ENCODE peak calls at places on chromosome X, in eight cellular contexts. One of them, this sample, is unnamed.

GRCh38 chrX:30141966-30142365 is 73.4 kb upstream of the MAGEB2 start:
- DNase-seq in IMR-90: peak; percentile 59
- DNase-seq in H1: no peak
- DNase-seq in A549: peak; percentile 62
- DNase-seq in HepG2: peak; percentile 27
- DNase-seq in HCT116: peak; percentile 43
- DNase-seq in K562: peak; percentile 31
- DNase-seq in GM12878: no peak
- DNase-seq in this sample: peak; percentile 37

GRCh38 chrX:88886908-88887307 is 139.9 kb downstream of the CPXCR1 start:
- DNase-seq in IMR-90: no peak
- DNase-seq in H1: peak; percentile 28
- DNase-seq in A549: peak; percentile 38
- DNase-seq in HepG2: peak; percentile 68
- DNase-seq in HCT116: no peak
- DNase-seq in K562: no peak
- DNase-seq in GM12878: no peak
- DNase-seq in this sample: no peak

GRCh38 chrX:3184176-3184930 is 143.1 kb downstream of the ARSF start:
- DNase-seq in IMR-90: peak; percentile 94
- DNase-seq in H1: no peak
- DNase-seq in A549: no peak
- DNase-seq in HepG2: peak; percentile 73
- DNase-seq in HCT116: no peak
- DNase-seq in K562: no peak
- DNase-seq in GM12878: no peak
- DNase-seq in this sample: no peak

GRCh38 chrX:997631-998137 is 214.8 kb downstream of the CRLF2 start:
- DNase-seq in IMR-90: no peak
- DNase-seq in H1: peak; percentile 64
- DNase-seq in A549: no peak
- DNase-seq in HepG2: no peak
- DNase-seq in HCT116: no peak
- DNase-seq in K562: no peak
- DNase-seq in GM12878: peak; percentile 40
- DNase-seq in this sample: no peak

GRCh38 chrX:118736394-118737010 is 9.1 kb downstream of the IL13RA1 start:
- DNase-seq in IMR-90: no peak
- DNase-seq in H1: no peak
- DNase-seq in A549: no peak
- DNase-seq in HepG2: no peak
- DNase-seq in HCT116: no peak
- DNase-seq in K562: no peak
- DNase-seq in GM12878: no peak
- DNase-seq in this sample: no peak

GRCh38 chrX:113470166-113470565 is 629.5 kb upstream of the AMOT start:
- DNase-seq in IMR-90: no peak
- DNase-seq in H1: no peak
- DNase-seq in A549: no peak
- DNase-seq in HepG2: no peak
- DNase-seq in HCT116: no peak
- DNase-seq in K562: no peak
- DNase-seq in GM12878: no peak
- DNase-seq in this sample: no peak

GRCh38 chrX:115367455-115367854 is 77.9 kb downstream of the LUZP4 start:
- DNase-seq in IMR-90: peak; percentile 56
- DNase-seq in H1: no peak
- DNase-seq in A549: no peak
- DNase-seq in HepG2: no peak
- DNase-seq in HCT116: no peak
- DNase-seq in K562: no peak
- DNase-seq in GM12878: no peak
- DNase-seq in this sample: no peak

GRCh38 chrX:112048707-112049106 is 33.9 kb downstream of the TRPC5 start:
- DNase-seq in IMR-90: no peak
- DNase-seq in H1: no peak
- DNase-seq in A549: no peak
- DNase-seq in HepG2: no peak
- DNase-seq in HCT116: no peak
- DNase-seq in K562: no peak
- DNase-seq in GM12878: no peak
- DNase-seq in this sample: no peak

GRCh38 chrX:132751043-132751690 is 207.3 kb downstream of the HS6ST2 start:
- DNase-seq in IMR-90: no peak
- DNase-seq in H1: no peak
- DNase-seq in A549: no peak
- DNase-seq in HepG2: no peak
- DNase-seq in HCT116: no peak
- DNase-seq in K562: no peak
- DNase-seq in GM12878: no peak
- DNase-seq in this sample: no peak

GRCh38 chrX:139192386-139192961 is 338.1 kb upstream of the F9 start:
- DNase-seq in IMR-90: no peak
- DNase-seq in H1: no peak
- DNase-seq in A549: no peak
- DNase-seq in HepG2: no peak
- DNase-seq in HCT116: no peak
- DNase-seq in K562: no peak
- DNase-seq in GM12878: no peak
- DNase-seq in this sample: no peak

GRCh38 chrX:48511561-48511960 is 2.8 kb downstream of the PORCN start:
- DNase-seq in IMR-90: no peak
- DNase-seq in H1: peak; percentile 43
- DNase-seq in A549: peak; percentile 36
- DNase-seq in HepG2: no peak
- DNase-seq in HCT116: no peak
- DNase-seq in K562: no peak
- DNase-seq in GM12878: no peak
- DNase-seq in this sample: peak; percentile 45

GRCh38 chrX:14915596-14915995 is 42.4 kb downstream of the MOSPD2 start:
- DNase-seq in IMR-90: peak; percentile 13
- DNase-seq in H1: no peak
- DNase-seq in A549: no peak
- DNase-seq in HepG2: no peak
- DNase-seq in HCT116: no peak
- DNase-seq in K562: no peak
- DNase-seq in GM12878: no peak
- DNase-seq in this sample: no peak

GRCh38 chrX:45300638-45301037 is 100.0 kb upstream of the DIPK2B start:
- DNase-seq in IMR-90: no peak
- DNase-seq in H1: no peak
- DNase-seq in A549: no peak
- DNase-seq in HepG2: no peak
- DNase-seq in HCT116: no peak
- DNase-seq in K562: no peak
- DNase-seq in GM12878: no peak
- DNase-seq in this sample: no peak

DNA sequence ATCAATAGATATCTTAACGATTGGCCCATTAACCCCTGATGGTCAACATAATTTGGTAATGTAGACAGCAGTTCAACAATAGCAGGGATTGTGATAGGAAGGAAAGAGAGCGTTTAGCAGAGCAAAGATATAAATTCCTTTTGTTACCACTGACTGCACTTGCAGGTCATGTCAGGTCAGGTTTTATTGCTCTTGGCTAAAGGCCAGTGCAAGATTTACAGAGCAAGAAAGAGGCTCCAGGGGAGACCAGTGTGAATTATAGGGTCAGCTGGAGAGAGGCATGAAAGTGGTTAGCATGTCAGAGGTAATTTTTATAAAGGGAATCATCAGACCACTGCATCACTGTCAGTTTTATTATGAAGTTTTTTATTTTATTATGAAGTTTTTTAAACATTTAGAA is 94.9 kb upstream of the DIPK2B start:
- DNase-seq in IMR-90: peak; percentile 36
- DNase-seq in H1: no peak
- DNase-seq in A549: peak; percentile 52
- DNase-seq in HepG2: peak; percentile 35
- DNase-seq in HCT116: peak; percentile 3
- DNase-seq in K562: no peak
- DNase-seq in GM12878: no peak
- DNase-seq in this sample: no peak
- TF ChIP-seq RAD21 in IMR-90: no peak
- TF ChIP-seq RAD21 in H1: no peak
- TF ChIP-seq RAD21 in A549: no peak
- TF ChIP-seq RAD21 in HepG2: no peak
- TF ChIP-seq RAD21 in HCT116: no peak
- TF ChIP-seq RAD21 in K562: no peak
- TF ChIP-seq RAD21 in GM12878: no peak
- TF ChIP-seq RAD21 in this sample: no peak

GRCh38 chrX:22093550-22093949 is 61.4 kb downstream of the PHEX start:
- DNase-seq in IMR-90: no peak
- DNase-seq in H1: no peak
- DNase-seq in A549: no peak
- DNase-seq in HepG2: no peak
- DNase-seq in HCT116: no peak
- DNase-seq in K562: no peak
- DNase-seq in GM12878: no peak
- DNase-seq in this sample: no peak

GRCh38 chrX:22088326-22088725 is 56.2 kb downstream of the PHEX start:
- DNase-seq in IMR-90: no peak
- DNase-seq in H1: no peak
- DNase-seq in A549: no peak
- DNase-seq in HepG2: no peak
- DNase-seq in HCT116: no peak
- DNase-seq in K562: no peak
- DNase-seq in GM12878: no peak
- DNase-seq in this sample: no peak

GRCh38 chrX:22085969-22086368 is 53.8 kb downstream of the PHEX start:
- DNase-seq in IMR-90: no peak
- DNase-seq in H1: no peak
- DNase-seq in A549: no peak
- DNase-seq in HepG2: no peak
- DNase-seq in HCT116: no peak
- DNase-seq in K562: no peak
- DNase-seq in GM12878: no peak
- DNase-seq in this sample: no peak

GRCh38 chrX:22087158-22087557 is 55.0 kb downstream of the PHEX start:
- DNase-seq in IMR-90: no peak
- DNase-seq in H1: no peak
- DNase-seq in A549: no peak
- DNase-seq in HepG2: no peak
- DNase-seq in HCT116: no peak
- DNase-seq in K562: no peak
- DNase-seq in GM12878: no peak
- DNase-seq in this sample: no peak

DNA sequence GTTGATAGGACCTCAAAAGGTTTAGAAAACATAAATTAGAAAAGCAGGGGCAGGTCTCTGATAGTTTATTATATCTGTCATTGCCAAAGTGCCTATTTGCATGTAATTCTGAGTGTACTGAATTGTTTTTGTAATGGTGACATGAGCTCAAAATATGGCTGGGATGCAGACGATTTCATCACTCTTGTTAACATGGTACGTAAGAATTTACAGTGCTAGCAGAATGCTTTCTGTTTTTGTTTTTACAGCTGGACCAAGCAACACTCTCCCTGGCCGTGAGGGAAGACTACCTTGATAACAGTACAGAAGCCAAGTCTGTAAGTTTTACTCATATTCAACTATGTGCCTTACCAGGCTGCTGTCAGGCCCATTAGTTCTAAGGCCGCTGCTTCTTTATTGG is 58.1 kb downstream of the PHEX start:
- DNase-seq in IMR-90: peak; percentile 85
- DNase-seq in H1: no peak
- DNase-seq in A549: no peak
- DNase-seq in HepG2: no peak
- DNase-seq in HCT116: no peak
- DNase-seq in K562: no peak
- DNase-seq in GM12878: no peak
- DNase-seq in this sample: no peak
- TF ChIP-seq RAD21 in IMR-90: no peak
- TF ChIP-seq RAD21 in H1: no peak
- TF ChIP-seq RAD21 in A549: no peak
- TF ChIP-seq RAD21 in HepG2: no peak
- TF ChIP-seq RAD21 in HCT116: no peak
- TF ChIP-seq RAD21 in K562: no peak
- TF ChIP-seq RAD21 in GM12878: no peak
- TF ChIP-seq RAD21 in this sample: no peak

GRCh38 chrX:40950546-40950945 is 134.7 kb upstream of the USP9X start:
- DNase-seq in IMR-90: no peak
- DNase-seq in H1: peak; percentile 47
- DNase-seq in A549: no peak
- DNase-seq in HepG2: no peak
- DNase-seq in HCT116: no peak
- DNase-seq in K562: no peak
- DNase-seq in GM12878: no peak
- DNase-seq in this sample: no peak
- TF ChIP-seq RAD21 in IMR-90: no peak
- TF ChIP-seq RAD21 in H1: no peak
- TF ChIP-seq RAD21 in A549: no peak
- TF ChIP-seq RAD21 in HepG2: no peak
- TF ChIP-seq RAD21 in HCT116: no peak
- TF ChIP-seq RAD21 in K562: no peak
- TF ChIP-seq RAD21 in GM12878: no peak
- TF ChIP-seq RAD21 in this sample: no peak

DNA sequence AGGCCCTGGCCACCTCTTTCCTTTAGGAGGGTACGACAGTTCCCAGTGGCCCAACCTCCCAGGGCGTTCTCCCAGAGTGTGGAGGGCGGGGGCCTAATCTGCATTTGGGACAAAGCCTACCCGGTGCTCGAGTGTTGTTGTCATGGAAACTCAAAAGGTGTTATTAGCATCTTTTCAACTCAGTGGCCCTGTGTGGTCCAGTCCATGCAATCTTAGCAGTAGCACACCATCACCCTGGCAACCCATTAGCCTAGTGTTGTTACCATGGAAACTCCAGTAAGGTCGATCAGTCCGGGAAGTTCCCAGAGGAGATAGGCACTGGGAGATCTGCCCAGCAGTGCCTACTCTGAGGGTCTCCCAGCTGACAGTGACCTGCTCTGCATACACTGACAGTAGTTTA is 20.2 kb downstream of the APLN start:
- DNase-seq in IMR-90: no peak
- DNase-seq in H1: no peak
- DNase-seq in A549: no peak
- DNase-seq in HepG2: no peak
- DNase-seq in HCT116: no peak
- DNase-seq in K562: no peak
- DNase-seq in GM12878: no peak
- DNase-seq in this sample: peak; percentile 55
- TF ChIP-seq RAD21 in IMR-90: no peak
- TF ChIP-seq RAD21 in H1: no peak
- TF ChIP-seq RAD21 in A549: no peak
- TF ChIP-seq RAD21 in HepG2: no peak
- TF ChIP-seq RAD21 in HCT116: no peak
- TF ChIP-seq RAD21 in K562: no peak
- TF ChIP-seq RAD21 in GM12878: no peak
- TF ChIP-seq RAD21 in this sample: no peak

This sample was measured in SK-N-SH.